ENCODE peak calls at places on chromosomes 1 and 21, in four cellular contexts. One of them, this sample, is unnamed.

GRCh38 chr1:170402451-170403311 is 129.3 kb upstream of the GORAB start:
- DNase-seq in H1: no peak
- DNase-seq in A549: no peak
- DNase-seq in transverse colon: no peak
- DNase-seq in this sample: no peak

GRCh38 chr1:112530832-112531231 is 22.1 kb downstream of the WNT2B start:
- DNase-seq in H1: no peak
- DNase-seq in transverse colon: no peak
- DNase-seq in A549: no peak
- DNase-seq in this sample: no peak

GRCh38 chr1:228099331-228099732 is 3.8 kb downstream of the C1orf35 start:
- DNase-seq in H1: no peak
- DNase-seq in transverse colon: no peak
- DNase-seq in A549: no peak
- DNase-seq in this sample: no peak

GRCh38 chr21:27645285-27645684 is 678.4 kb upstream of the ADAMTS5 start:
- DNase-seq in A549: no peak
- DNase-seq in transverse colon: no peak
- DNase-seq in H1: no peak
- DNase-seq in this sample: no peak

GRCh38 chr1:183023601-183024351 is 556 bp downstream of the LAMC1 start:
- DNase-seq in A549: peak; percentile 86
- DNase-seq in H1: no peak
- DNase-seq in transverse colon: peak; percentile 84
- DNase-seq in this sample: peak; percentile 72

GRCh38 chr1:210446479-210446878 is 117.8 kb downstream of the HHAT start:
- DNase-seq in A549: no peak
- DNase-seq in H1: no peak
- DNase-seq in transverse colon: no peak
- DNase-seq in this sample: no peak

GRCh38 chr1:181488884-181489283 is 5.6 kb downstream of the CACNA1E start:
- DNase-seq in transverse colon: no peak
- DNase-seq in A549: no peak
- DNase-seq in H1: no peak
- DNase-seq in this sample: no peak

GRCh38 chr1:77096496-77097255 is 122.6 kb downstream of the PIGK start:
- DNase-seq in A549: no peak
- DNase-seq in transverse colon: no peak
- DNase-seq in H1: no peak
- DNase-seq in this sample: no peak

GRCh38 chr1:248756151-248756550 is 592 bp upstream of the LYPD8 start:
- DNase-seq in A549: no peak
- DNase-seq in transverse colon: no peak
- DNase-seq in H1: no peak
- DNase-seq in this sample: no peak

GRCh38 chr1:230176871-230177411 is 109.9 kb downstream of the GALNT2 start:
- DNase-seq in transverse colon: peak; percentile 39
- DNase-seq in H1: no peak
- DNase-seq in A549: no peak
- DNase-seq in this sample: peak; percentile 83

GRCh38 chr1:43284711-43285110 is 670 bp downstream of the C1orf210 start:
- DNase-seq in A549: no peak
- DNase-seq in H1: no peak
- DNase-seq in transverse colon: no peak
- DNase-seq in this sample: no peak

GRCh38 chr1:67760030-67760821 is 73.0 kb downstream of the GNG12 start:
- DNase-seq in A549: peak; percentile 62
- DNase-seq in transverse colon: peak; percentile 85
- DNase-seq in H1: no peak
- DNase-seq in this sample: peak; percentile 39

GRCh38 chr1:88683516-88683847 is 591 bp upstream of the PKN2 start:
- DNase-seq in A549: no peak
- DNase-seq in H1: no peak
- DNase-seq in transverse colon: peak; percentile 56
- DNase-seq in this sample: peak; percentile 25

GRCh38 chr1:17016317-17016661 is 4.6 kb upstream of the ATP13A2 start:
- DNase-seq in transverse colon: no peak
- DNase-seq in A549: no peak
- DNase-seq in H1: no peak
- DNase-seq in this sample: no peak

GRCh38 chr1:15308135-15308534 is 61.1 kb downstream of the FHAD1 start:
- DNase-seq in A549: no peak
- DNase-seq in transverse colon: peak; percentile 67
- DNase-seq in H1: no peak
- DNase-seq in this sample: no peak

GRCh38 chr1:220804202-220804586 is 17.5 kb downstream of the MTARC1 start:
- DNase-seq in transverse colon: no peak
- DNase-seq in H1: no peak
- DNase-seq in A549: no peak
- DNase-seq in this sample: no peak

GRCh38 chr1:234934611-234935033 is 194.0 kb downstream of the TOMM20 start:
- DNase-seq in H1: no peak
- DNase-seq in A549: peak; percentile 45
- DNase-seq in transverse colon: no peak
- DNase-seq in this sample: no peak

GRCh38 chr1:200380589-200381021 is 29.2 kb downstream of the ZNF281 start:
- DNase-seq in A549: no peak
- DNase-seq in H1: no peak
- DNase-seq in transverse colon: no peak
- DNase-seq in this sample: no peak
- H3K27ac ChIP-seq in A549: peak overlapping the region; percentile 95
- H3K27ac ChIP-seq in H1: no peak overlapping the region
- H3K27ac ChIP-seq in transverse colon: no peak overlapping the region
- H3K27ac ChIP-seq in this sample: no peak overlapping the region

GRCh38 chr1:30382496-30382895 is 340.9 kb downstream of the MATN1 start:
- DNase-seq in H1: no peak
- DNase-seq in A549: no peak
- DNase-seq in transverse colon: no peak
- DNase-seq in this sample: no peak
- TF ChIP-seq POLR2A in H1: no peak
- TF ChIP-seq POLR2A in A549: no peak
- TF ChIP-seq POLR2A in transverse colon: no peak
- TF ChIP-seq POLR2A in this sample: no peak

GRCh38 chr1:206419783-206420182 is 50.5 kb upstream of the IKBKE start:
- DNase-seq in A549: no peak
- DNase-seq in H1: no peak
- DNase-seq in transverse colon: no peak
- DNase-seq in this sample: no peak

GRCh38 chr1:206420471-206420870 is 49.8 kb upstream of the IKBKE start:
- DNase-seq in transverse colon: no peak
- DNase-seq in H1: no peak
- DNase-seq in A549: no peak
- DNase-seq in this sample: no peak

GRCh38 chr1:206419250-206419649 is 51.0 kb upstream of the IKBKE start:
- DNase-seq in H1: no peak
- DNase-seq in A549: no peak
- DNase-seq in transverse colon: peak; percentile 75
- DNase-seq in this sample: no peak

GRCh38 chr1:206422525-206422924 is 47.8 kb upstream of the IKBKE start:
- DNase-seq in A549: no peak
- DNase-seq in transverse colon: no peak
- DNase-seq in H1: no peak
- DNase-seq in this sample: no peak

GRCh38 chr1:206421616-206422355 is 48.5 kb upstream of the IKBKE start:
- DNase-seq in transverse colon: no peak
- DNase-seq in A549: no peak
- DNase-seq in H1: no peak
- DNase-seq in this sample: no peak
- H3K27ac ChIP-seq in transverse colon: no peak overlapping the region
- H3K27ac ChIP-seq in A549: no peak overlapping the region
- H3K27ac ChIP-seq in H1: no peak overlapping the region
- H3K27ac ChIP-seq in this sample: no peak overlapping the region

DNA sequence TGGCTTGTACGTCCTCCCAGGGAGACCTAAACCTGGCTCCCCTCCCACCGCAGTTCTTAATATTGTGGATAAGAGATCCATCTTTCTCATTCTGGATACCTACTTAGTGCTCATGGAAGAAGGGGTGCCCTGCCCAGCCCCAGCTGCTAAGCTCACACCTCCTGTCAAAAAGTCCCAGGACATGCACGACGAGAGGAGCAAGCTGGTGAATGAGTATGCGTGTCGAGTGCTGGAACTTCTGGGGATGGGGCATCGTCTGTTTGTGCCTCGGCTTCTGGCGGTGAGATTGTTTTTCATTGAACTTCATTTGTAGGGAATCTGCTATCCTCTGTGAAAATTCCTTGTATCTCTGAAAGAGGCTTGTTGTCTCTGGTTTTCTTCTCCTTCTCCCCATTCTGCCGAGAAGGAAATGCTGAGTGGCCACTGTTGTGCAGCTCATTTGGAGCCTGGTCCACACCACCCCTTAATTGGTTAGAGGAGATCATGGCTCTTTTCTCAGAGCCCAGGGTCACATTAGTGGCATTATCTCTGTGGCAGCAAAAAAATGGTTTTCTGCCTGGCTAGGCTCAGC is 199.4 kb upstream of the CACYBP start:
- DNase-seq in H1: no peak
- DNase-seq in transverse colon: no peak
- DNase-seq in A549: no peak
- DNase-seq in this sample: no peak
- TF ChIP-seq POLR2A in H1: no peak
- TF ChIP-seq POLR2A in transverse colon: no peak
- TF ChIP-seq POLR2A in A549: no peak
- TF ChIP-seq POLR2A in this sample: no peak

GRCh38 chr21:17779486-17779885 is 39.7 kb downstream of the C21orf91 start:
- DNase-seq in A549: no peak
- DNase-seq in H1: no peak
- DNase-seq in transverse colon: no peak
- DNase-seq in this sample: no peak
- H3K27ac ChIP-seq in A549: no peak overlapping the region
- H3K27ac ChIP-seq in H1: no peak overlapping the region
- H3K27ac ChIP-seq in transverse colon: no peak overlapping the region
- H3K27ac ChIP-seq in this sample: no peak overlapping the region

This sample was measured in heart left ventricle.